ENCODE peak calls at places on chromosomes 16 and 17, in seven cellular contexts. One of them, this sample, is unnamed. For H3K27me3, the result is how much of the 10 kb centered on the place peaks cover.

GRCh38 chr16:71461686-71462648 is at the start of gene ZNF23:
- DNase-seq in PC-9: peak
- DNase-seq in CD8-positive, alpha-beta T cell: peak
- DNase-seq in IMR-90: peak
- DNase-seq in dorsolateral prefrontal cortex: peak
- DNase-seq in vagina: no peak
- DNase-seq in gastrocnemius medialis: peak
- DNase-seq in this sample: peak

GRCh38 chr17:18261659-18262058 is 1.2 kb downstream of the MIEF2 start:
- DNase-seq in PC-9: no peak
- DNase-seq in CD8-positive, alpha-beta T cell: no peak
- DNase-seq in IMR-90: no peak
- DNase-seq in dorsolateral prefrontal cortex: no peak
- DNase-seq in vagina: no peak
- DNase-seq in gastrocnemius medialis: no peak
- DNase-seq in this sample: no peak

GRCh38 chr16:73064227-73064995 is 16.5 kb upstream of the ZFHX3 start:
- DNase-seq in PC-9: no peak
- DNase-seq in CD8-positive, alpha-beta T cell: no peak
- DNase-seq in IMR-90: peak
- DNase-seq in dorsolateral prefrontal cortex: no peak
- DNase-seq in vagina: no peak
- DNase-seq in gastrocnemius medialis: peak
- DNase-seq in this sample: no peak

GRCh38 chr17:43536236-43537088 is 9.7 kb downstream of the ETV4 start:
- DNase-seq in PC-9: peak
- DNase-seq in CD8-positive, alpha-beta T cell: no peak
- DNase-seq in IMR-90: peak
- DNase-seq in dorsolateral prefrontal cortex: no peak
- DNase-seq in vagina: no peak
- DNase-seq in gastrocnemius medialis: no peak
- DNase-seq in this sample: no peak

GRCh38 chr17:56679767-56680422 is 86.4 kb downstream of the NOG start:
- DNase-seq in PC-9: peak
- DNase-seq in CD8-positive, alpha-beta T cell: no peak
- DNase-seq in IMR-90: no peak
- DNase-seq in dorsolateral prefrontal cortex: no peak
- DNase-seq in vagina: no peak
- DNase-seq in gastrocnemius medialis: no peak
- DNase-seq in this sample: no peak

GRCh38 chr17:15946611-15947120 is 1.7 kb downstream of the ADORA2B start:
- DNase-seq in PC-9: no peak
- DNase-seq in CD8-positive, alpha-beta T cell: no peak
- DNase-seq in IMR-90: no peak
- DNase-seq in dorsolateral prefrontal cortex: no peak
- DNase-seq in vagina: no peak
- DNase-seq in gastrocnemius medialis: no peak
- DNase-seq in this sample: no peak

GRCh38 chr17:65918921-65919546 is 272.9 kb downstream of the CEP112 start:
- DNase-seq in PC-9: no peak
- DNase-seq in CD8-positive, alpha-beta T cell: no peak
- DNase-seq in IMR-90: no peak
- DNase-seq in dorsolateral prefrontal cortex: no peak
- DNase-seq in vagina: no peak
- DNase-seq in gastrocnemius medialis: no peak
- DNase-seq in this sample: no peak

GRCh38 chr17:44970136-44970737 is 2.1 kb upstream of the C1QL1 start:
- DNase-seq in PC-9: no peak
- DNase-seq in CD8-positive, alpha-beta T cell: peak
- DNase-seq in IMR-90: no peak
- DNase-seq in dorsolateral prefrontal cortex: no peak
- DNase-seq in vagina: no peak
- DNase-seq in gastrocnemius medialis: no peak
- DNase-seq in this sample: no peak

GRCh38 chr16:660132-660458 is 7.8 kb upstream of the RHOT2 start:
- DNase-seq in PC-9: no peak
- DNase-seq in CD8-positive, alpha-beta T cell: no peak
- DNase-seq in IMR-90: no peak
- DNase-seq in dorsolateral prefrontal cortex: no peak
- DNase-seq in vagina: no peak
- DNase-seq in gastrocnemius medialis: no peak
- DNase-seq in this sample: no peak

GRCh38 chr17:16363749-16364536 is 10.7 kb upstream of the CENPV start:
- DNase-seq in PC-9: peak
- DNase-seq in CD8-positive, alpha-beta T cell: peak
- DNase-seq in IMR-90: peak
- DNase-seq in dorsolateral prefrontal cortex: peak
- DNase-seq in vagina: no peak
- DNase-seq in gastrocnemius medialis: peak
- DNase-seq in this sample: peak

GRCh38 chr16:54403580-54403979 is 117.0 kb upstream of the IRX3 start:
- DNase-seq in PC-9: no peak
- DNase-seq in CD8-positive, alpha-beta T cell: no peak
- DNase-seq in IMR-90: no peak
- DNase-seq in dorsolateral prefrontal cortex: no peak
- DNase-seq in vagina: no peak
- DNase-seq in gastrocnemius medialis: no peak
- DNase-seq in this sample: no peak

GRCh38 chr17:42276609-42277341 is 584 bp upstream of the STAT5B start:
- DNase-seq in PC-9: peak
- DNase-seq in CD8-positive, alpha-beta T cell: peak
- DNase-seq in IMR-90: peak
- DNase-seq in dorsolateral prefrontal cortex: no peak
- DNase-seq in vagina: no peak
- DNase-seq in gastrocnemius medialis: peak
- DNase-seq in this sample: peak

GRCh38 chr17:13204607-13205237 is 186.9 kb upstream of the ELAC2 start:
- DNase-seq in PC-9: no peak
- DNase-seq in CD8-positive, alpha-beta T cell: no peak
- DNase-seq in IMR-90: no peak
- DNase-seq in dorsolateral prefrontal cortex: no peak
- DNase-seq in vagina: no peak
- DNase-seq in gastrocnemius medialis: no peak
- DNase-seq in this sample: no peak

GRCh38 chr16:74942977-74943918 is 41.7 kb downstream of the WDR59 start:
- DNase-seq in PC-9: no peak
- DNase-seq in CD8-positive, alpha-beta T cell: no peak
- DNase-seq in IMR-90: no peak
- DNase-seq in dorsolateral prefrontal cortex: no peak
- DNase-seq in vagina: no peak
- DNase-seq in gastrocnemius medialis: peak
- DNase-seq in this sample: no peak

GRCh38 chr16:34050787-34051320 is 591.4 kb downstream of the TP53TG3F start:
- DNase-seq in PC-9: no peak
- DNase-seq in CD8-positive, alpha-beta T cell: no peak
- DNase-seq in IMR-90: no peak
- DNase-seq in dorsolateral prefrontal cortex: no peak
- DNase-seq in vagina: no peak
- DNase-seq in gastrocnemius medialis: no peak
- DNase-seq in this sample: no peak

GRCh38 chr17:36534117-36534880 is at the start of gene MYO19:
- DNase-seq in PC-9: peak
- DNase-seq in CD8-positive, alpha-beta T cell: peak
- DNase-seq in IMR-90: peak
- DNase-seq in dorsolateral prefrontal cortex: peak
- DNase-seq in vagina: no peak
- DNase-seq in gastrocnemius medialis: peak
- DNase-seq in this sample: peak

GRCh38 chr17:51260960-51261958 is 913 bp downstream of the UTP18 start:
- DNase-seq in PC-9: peak
- DNase-seq in CD8-positive, alpha-beta T cell: peak
- DNase-seq in IMR-90: no peak
- DNase-seq in dorsolateral prefrontal cortex: peak
- DNase-seq in vagina: peak
- DNase-seq in gastrocnemius medialis: peak
- DNase-seq in this sample: peak

GRCh38 chr17:35117984-35118383 is 1.7 kb downstream of the RAD51D start:
- DNase-seq in PC-9: peak
- DNase-seq in CD8-positive, alpha-beta T cell: no peak
- DNase-seq in IMR-90: peak
- DNase-seq in dorsolateral prefrontal cortex: no peak
- DNase-seq in vagina: no peak
- DNase-seq in gastrocnemius medialis: no peak
- DNase-seq in this sample: no peak

GRCh38 chr16:58024673-58025350 is 742 bp upstream of the MMP15 start:
- DNase-seq in PC-9: peak
- DNase-seq in CD8-positive, alpha-beta T cell: peak
- DNase-seq in IMR-90: no peak
- DNase-seq in dorsolateral prefrontal cortex: no peak
- DNase-seq in vagina: no peak
- DNase-seq in gastrocnemius medialis: peak
- DNase-seq in this sample: no peak

GRCh38 chr17:27356091-27356705 is 62.3 kb downstream of the WSB1 start:
- DNase-seq in PC-9: no peak
- DNase-seq in CD8-positive, alpha-beta T cell: no peak
- DNase-seq in IMR-90: no peak
- DNase-seq in dorsolateral prefrontal cortex: no peak
- DNase-seq in vagina: no peak
- DNase-seq in gastrocnemius medialis: no peak
- DNase-seq in this sample: no peak

GRCh38 chr17:53626286-53626685 is 196.4 kb upstream of the KIF2B start:
- DNase-seq in PC-9: no peak
- DNase-seq in CD8-positive, alpha-beta T cell: no peak
- DNase-seq in IMR-90: peak
- DNase-seq in dorsolateral prefrontal cortex: no peak
- DNase-seq in vagina: no peak
- DNase-seq in gastrocnemius medialis: no peak
- DNase-seq in this sample: no peak

GRCh38 chr17:17569691-17570090 is 21.8 kb downstream of the PEMT start:
- DNase-seq in PC-9: no peak
- DNase-seq in CD8-positive, alpha-beta T cell: no peak
- DNase-seq in IMR-90: no peak
- DNase-seq in dorsolateral prefrontal cortex: no peak
- DNase-seq in vagina: no peak
- DNase-seq in gastrocnemius medialis: no peak
- DNase-seq in this sample: no peak

GRCh38 chr17:2181206-2181983 is 122.2 kb downstream of the SMG6 start:
- DNase-seq in PC-9: no peak
- DNase-seq in CD8-positive, alpha-beta T cell: no peak
- DNase-seq in IMR-90: peak
- DNase-seq in dorsolateral prefrontal cortex: peak
- DNase-seq in vagina: no peak
- DNase-seq in gastrocnemius medialis: peak
- DNase-seq in this sample: peak

GRCh38 chr16:28280881-28281836 is 11.2 kb upstream of the SBK1 start:
- DNase-seq in PC-9: no peak
- DNase-seq in CD8-positive, alpha-beta T cell: no peak
- DNase-seq in IMR-90: no peak
- DNase-seq in dorsolateral prefrontal cortex: no peak
- DNase-seq in vagina: no peak
- DNase-seq in gastrocnemius medialis: no peak
- DNase-seq in this sample: no peak

GRCh38 chr17:75508122-75508719 is 7.1 kb downstream of the CASKIN2 start:
- DNase-seq in PC-9: no peak
- DNase-seq in CD8-positive, alpha-beta T cell: no peak
- DNase-seq in IMR-90: no peak
- DNase-seq in dorsolateral prefrontal cortex: no peak
- DNase-seq in vagina: no peak
- DNase-seq in gastrocnemius medialis: no peak
- DNase-seq in this sample: no peak

GRCh38 chr16:13983625-13984024 is 63.7 kb downstream of the ERCC4 start:
- DNase-seq in PC-9: no peak
- DNase-seq in CD8-positive, alpha-beta T cell: no peak
- DNase-seq in IMR-90: no peak
- DNase-seq in dorsolateral prefrontal cortex: no peak
- DNase-seq in vagina: no peak
- DNase-seq in gastrocnemius medialis: no peak
- DNase-seq in this sample: no peak

GRCh38 chr17:13562271-13562800 is 39.4 kb downstream of the HS3ST3A1 start:
- DNase-seq in PC-9: no peak
- DNase-seq in CD8-positive, alpha-beta T cell: no peak
- DNase-seq in IMR-90: peak
- DNase-seq in dorsolateral prefrontal cortex: no peak
- DNase-seq in vagina: peak
- DNase-seq in gastrocnemius medialis: peak
- DNase-seq in this sample: no peak

GRCh38 chr16:74635303-74635702 is 28.4 kb upstream of the GLG1 start:
- DNase-seq in PC-9: no peak
- DNase-seq in CD8-positive, alpha-beta T cell: no peak
- DNase-seq in IMR-90: no peak
- DNase-seq in dorsolateral prefrontal cortex: no peak
- DNase-seq in vagina: no peak
- DNase-seq in gastrocnemius medialis: no peak
- DNase-seq in this sample: no peak

GRCh38 chr17:2796164-2797140 is at the start of gene RAP1GAP2:
- DNase-seq in PC-9: peak
- DNase-seq in CD8-positive, alpha-beta T cell: peak
- DNase-seq in IMR-90: no peak
- DNase-seq in dorsolateral prefrontal cortex: peak
- DNase-seq in vagina: no peak
- DNase-seq in gastrocnemius medialis: peak
- DNase-seq in this sample: peak

GRCh38 chr17:31548709-31549108 is 157.2 kb downstream of the RAB11FIP4 start:
- DNase-seq in PC-9: no peak
- DNase-seq in CD8-positive, alpha-beta T cell: no peak
- DNase-seq in IMR-90: no peak
- DNase-seq in dorsolateral prefrontal cortex: no peak
- DNase-seq in vagina: no peak
- DNase-seq in gastrocnemius medialis: no peak
- DNase-seq in this sample: no peak
- H3K4me3 ChIP-seq in PC-9: peak
- H3K4me3 ChIP-seq in CD8-positive, alpha-beta T cell: no peak
- H3K4me3 ChIP-seq in IMR-90: peak
- H3K4me3 ChIP-seq in dorsolateral prefrontal cortex: peak
- H3K4me3 ChIP-seq in vagina: peak
- H3K4me3 ChIP-seq in gastrocnemius medialis: peak
- H3K4me3 ChIP-seq in this sample: peak

DNA sequence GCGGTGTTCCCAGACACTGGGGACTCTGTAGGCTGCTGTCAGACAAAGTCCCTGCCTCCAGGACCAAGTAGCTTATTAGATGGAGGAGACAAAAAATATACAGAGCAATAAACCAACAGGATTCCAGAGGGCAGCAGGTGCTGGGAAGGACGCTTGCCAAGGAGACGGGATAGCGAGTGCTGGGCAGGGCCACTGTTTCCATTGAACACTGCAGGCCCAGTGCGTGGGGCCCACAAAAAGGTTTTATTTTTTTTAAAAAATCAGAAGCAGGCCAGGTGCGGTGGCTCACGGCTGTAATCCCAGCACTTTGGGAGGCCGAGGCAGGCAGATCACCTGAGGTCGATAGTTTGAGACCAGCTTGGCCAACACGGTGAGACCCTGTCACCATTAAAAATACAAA is 84.2 kb downstream of the ABCC6 start:
- DNase-seq in PC-9: no peak
- DNase-seq in CD8-positive, alpha-beta T cell: no peak
- DNase-seq in IMR-90: no peak
- DNase-seq in dorsolateral prefrontal cortex: no peak
- DNase-seq in vagina: no peak
- DNase-seq in gastrocnemius medialis: no peak
- DNase-seq in this sample: no peak
- TF ChIP-seq CTCF in PC-9: no peak
- TF ChIP-seq CTCF in CD8-positive, alpha-beta T cell: no peak
- TF ChIP-seq CTCF in IMR-90: no peak
- TF ChIP-seq CTCF in dorsolateral prefrontal cortex: no peak
- TF ChIP-seq CTCF in vagina: no peak
- TF ChIP-seq CTCF in gastrocnemius medialis: no peak
- TF ChIP-seq CTCF in this sample: no peak

GRCh38 chr16:84341533-84342295 is 26.6 kb upstream of the ATP2C2 start:
- DNase-seq in PC-9: no peak
- DNase-seq in CD8-positive, alpha-beta T cell: no peak
- DNase-seq in IMR-90: no peak
- DNase-seq in dorsolateral prefrontal cortex: no peak
- DNase-seq in vagina: no peak
- DNase-seq in gastrocnemius medialis: no peak
- DNase-seq in this sample: no peak
- H3K27me3 ChIP-seq in PC-9: under half
- H3K27me3 ChIP-seq in CD8-positive, alpha-beta T cell: under half
- H3K27me3 ChIP-seq in IMR-90: under half
- H3K27me3 ChIP-seq in dorsolateral prefrontal cortex: under half
- H3K27me3 ChIP-seq in vagina: under half
- H3K27me3 ChIP-seq in gastrocnemius medialis: under half
- H3K27me3 ChIP-seq in this sample: under half

GRCh38 chr16:5073279-5073629 is 1.6 kb downstream of the ALG1 start:
- DNase-seq in PC-9: no peak
- DNase-seq in CD8-positive, alpha-beta T cell: no peak
- DNase-seq in IMR-90: peak
- DNase-seq in dorsolateral prefrontal cortex: no peak
- DNase-seq in vagina: no peak
- DNase-seq in gastrocnemius medialis: no peak
- DNase-seq in this sample: no peak
- H3K4me3 ChIP-seq in PC-9: no peak
- H3K4me3 ChIP-seq in CD8-positive, alpha-beta T cell: no peak
- H3K4me3 ChIP-seq in IMR-90: no peak
- H3K4me3 ChIP-seq in dorsolateral prefrontal cortex: no peak
- H3K4me3 ChIP-seq in vagina: no peak
- H3K4me3 ChIP-seq in gastrocnemius medialis: no peak
- H3K4me3 ChIP-seq in this sample: no peak